ENCODE peak calls at places on chromosomes 3 and 15, in nine cellular contexts. M, E, W, R, G, O, Y, P and K are unnamed samples.

GRCh38 chr3:183527421-183527979 is 28.0 kb downstream of the KLHL6 start:
- DNase-seq in M (no peak), E (peak; percentile 73), W (no peak), R (no peak), G (no peak), O (no peak), Y (no peak), P (no peak), K (no peak)

GRCh38 chr3:105415981-105416380 is 49.3 kb downstream of the ALCAM start:
- DNase-seq in M (peak; percentile 65), E (no peak), W (no peak), R (no peak), G (no peak), O (no peak), Y (no peak), P (no peak), K (no peak)

GRCh38 chr3:89306535-89306934 is 199.1 kb downstream of the EPHA3 start:
- DNase-seq in M (no peak), E (no peak), W (no peak), R (no peak), G (no peak), O (no peak), Y (no peak), P (no peak), K (no peak)

GRCh38 chr3:10780243-10780642 is 35.8 kb upstream of the SLC6A11 start:
- DNase-seq in M (no peak), E (no peak), W (no peak), R (no peak), G (no peak), O (no peak), Y (no peak), P (no peak), K (no peak)

GRCh38 chr15:88904808-88905327 is 8.3 kb downstream of the MFGE8 start:
- DNase-seq in M (peak; percentile 70), E (peak; percentile 32), W (peak; percentile 83), R (peak; percentile 75), G (peak; percentile 79), O (peak; percentile 81), Y (peak; percentile 81), P (peak; percentile 91), K (no peak)

GRCh38 chr3:156218353-156218744 is 98.0 kb downstream of the KCNAB1 start:
- DNase-seq in M (peak; percentile 5), E (no peak), W (peak; percentile 48), R (no peak), G (no peak), O (no peak), Y (no peak), P (no peak), K (no peak)

GRCh38 chr15:64503197-64503596 is 42.8 kb downstream of the ZNF609 start:
- DNase-seq in M (peak; percentile 74), E (no peak), W (no peak), R (no peak), G (no peak), O (peak; percentile 55), Y (peak; percentile 79), P (no peak), K (no peak)

GRCh38 chr3:186143280-186143679 is 34.4 kb upstream of the ETV5 start:
- DNase-seq in M (no peak), E (no peak), W (no peak), R (no peak), G (no peak), O (no peak), Y (no peak), P (no peak), K (no peak)

GRCh38 chr3:191239439-191240035 is 40.5 kb downstream of the OSTN start:
- DNase-seq in M (no peak), E (no peak), W (no peak), R (no peak), G (no peak), O (peak; percentile 24), Y (no peak), P (no peak), K (no peak)

GRCh38 chr15:77507151-77507847 is 86.6 kb downstream of the HMG20A start:
- DNase-seq in M (no peak), E (no peak), W (no peak), R (peak; percentile 70), G (no peak), O (peak; percentile 52), Y (no peak), P (peak; percentile 88), K (no peak)

GRCh38 chr15:77504871-77505270 is 84.2 kb downstream of the HMG20A start:
- DNase-seq in M (no peak), E (no peak), W (no peak), R (no peak), G (no peak), O (no peak), Y (no peak), P (no peak), K (no peak)

GRCh38 chr15:77507911-77508310 is 87.2 kb downstream of the HMG20A start:
- DNase-seq in M (peak; percentile 59), E (no peak), W (peak; percentile 44), R (peak; percentile 84), G (no peak), O (peak; percentile 86), Y (no peak), P (peak; percentile 82), K (no peak)

GRCh38 chr15:77505556-77505955 is 84.9 kb downstream of the HMG20A start:
- DNase-seq in M (no peak), E (no peak), W (no peak), R (no peak), G (no peak), O (no peak), Y (no peak), P (no peak), K (no peak)

DNA sequence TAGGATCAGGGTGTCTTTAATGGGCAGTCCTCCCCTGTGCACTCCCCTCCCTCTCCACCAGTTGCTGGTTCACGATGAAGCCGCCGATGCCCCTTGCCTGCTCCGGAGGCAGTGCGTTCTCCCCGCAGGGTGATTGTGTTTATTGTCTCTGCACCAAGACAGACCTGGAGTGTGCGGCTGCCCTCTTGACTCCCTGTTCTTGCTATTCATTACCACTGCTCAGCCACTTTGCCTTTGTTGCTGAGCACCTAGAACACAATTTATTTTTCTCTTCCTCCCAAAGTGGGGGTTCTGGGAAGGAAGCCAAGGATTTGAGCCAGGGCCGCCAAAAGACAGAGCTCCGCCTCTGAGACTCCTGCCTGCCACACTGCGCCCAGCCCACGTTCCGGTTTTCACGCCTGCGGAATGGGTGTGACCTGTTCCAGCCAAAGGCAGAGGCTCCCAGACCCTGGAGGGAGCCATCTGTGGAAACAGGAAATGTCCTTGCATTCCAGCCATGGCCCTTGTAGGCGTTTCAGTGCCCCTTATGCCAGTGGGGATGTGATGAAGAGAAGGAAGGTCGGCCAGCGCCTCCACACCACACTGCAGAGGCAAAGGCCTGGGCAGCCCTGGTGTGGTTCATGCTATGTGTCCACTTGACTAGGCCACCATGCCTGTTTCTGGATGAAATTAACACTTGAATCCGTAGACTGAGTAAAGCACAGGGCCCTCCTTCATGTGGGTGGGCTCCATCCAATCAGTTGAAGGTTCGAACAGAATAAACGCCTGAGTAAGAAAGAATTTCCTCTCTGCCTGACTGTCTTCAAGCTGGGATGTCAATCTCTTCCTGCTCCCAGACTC is 85.8 kb downstream of the HMG20A start:
- DNase-seq in M (no peak), E (no peak), W (peak; percentile 26), R (peak; percentile 89), G (peak; percentile 64), O (peak; percentile 79), Y (no peak), P (peak; percentile 93), K (no peak)
- H3K27ac ChIP-seq in M (no peak overlapping the region), E (no peak overlapping the region), W (no peak overlapping the region), R (peak overlapping the region; percentile 90), G (peak overlapping the region; percentile 8), O (no peak overlapping the region), Y (no peak overlapping the region), P (peak overlapping the region; percentile 100), K (no peak overlapping the region)

DNA sequence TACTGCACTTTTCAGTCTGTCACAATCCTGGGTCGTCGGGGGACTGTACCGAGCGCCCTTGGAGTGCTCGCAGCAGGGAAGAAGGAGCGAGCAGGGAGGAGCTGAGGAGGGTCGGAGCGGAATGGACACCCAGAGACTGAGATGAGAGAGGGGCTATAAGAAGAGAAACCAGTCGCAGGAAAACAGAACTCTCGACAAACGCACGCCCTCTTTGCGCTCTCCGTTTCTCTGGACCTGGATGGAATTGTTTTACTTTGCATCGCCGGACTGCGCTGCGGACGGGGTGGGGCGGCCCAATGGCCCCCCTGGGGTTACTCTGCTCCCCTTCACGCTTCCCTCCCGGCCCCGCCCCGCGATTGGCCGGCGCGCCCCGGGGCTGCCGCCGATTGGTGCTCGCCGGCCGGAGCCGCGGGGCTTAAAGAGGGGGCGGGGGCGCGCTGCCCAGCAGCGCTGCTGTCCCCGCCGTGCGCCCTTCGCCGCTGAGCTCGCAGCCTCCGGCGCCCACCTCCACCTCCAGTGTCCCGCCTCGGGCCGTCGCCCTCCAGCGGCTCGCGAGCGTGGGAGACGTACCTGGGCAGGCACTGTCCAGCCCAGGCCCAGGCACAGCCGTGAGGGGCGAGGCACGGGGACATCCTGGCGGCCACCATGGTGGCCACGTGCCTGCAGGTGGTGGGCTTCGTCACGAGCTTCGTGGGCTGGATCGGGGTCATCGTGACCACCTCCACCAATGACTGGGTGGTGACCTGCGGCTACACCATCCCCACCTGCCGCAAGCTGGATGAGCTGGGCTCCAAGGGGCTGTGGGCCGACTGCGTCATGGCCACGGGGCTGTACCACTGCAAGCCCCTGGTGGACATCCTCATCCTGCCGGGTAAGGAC is at the start of gene CLDN11:
- DNase-seq in M (peak; percentile 75), E (no peak), W (no peak), R (peak; percentile 33), G (no peak), O (peak; percentile 74), Y (peak; percentile 65), P (peak; percentile 85), K (no peak)
- H3K4me3 ChIP-seq in M (peak within 1 kb of the TSS; percentile 85), E (no peak within 1 kb of the TSS), W (peak within 1 kb of the TSS; percentile 28), R (peak within 1 kb of the TSS; percentile 61), G (peak within 1 kb of the TSS; percentile 39), O (peak within 1 kb of the TSS; percentile 39), Y (peak within 1 kb of the TSS; percentile 71), P (peak within 1 kb of the TSS; percentile 49), K (no peak within 1 kb of the TSS)

GRCh38 chr15:84736375-84736774 is 12.0 kb upstream of the ZNF592 start:
- DNase-seq in M (no peak), E (peak; percentile 96), W (no peak), R (no peak), G (no peak), O (no peak), Y (no peak), P (no peak), K (no peak)

GRCh38 chr15:84740691-84741090 is 7.7 kb upstream of the ZNF592 start:
- DNase-seq in M (no peak), E (no peak), W (no peak), R (no peak), G (no peak), O (no peak), Y (no peak), P (no peak), K (no peak)

GRCh38 chr15:84731774-84732173 is 15.8 kb upstream of the SEC11A start:
- DNase-seq in M (peak; percentile 81), E (no peak), W (no peak), R (no peak), G (no peak), O (peak; percentile 84), Y (no peak), P (no peak), K (no peak)

GRCh38 chr15:84737005-84737404 is 11.4 kb upstream of the ZNF592 start:
- DNase-seq in M (no peak), E (no peak), W (no peak), R (no peak), G (no peak), O (no peak), Y (no peak), P (no peak), K (no peak)

GRCh38 chr15:84734794-84735479 is 13.5 kb upstream of the ZNF592 start:
- DNase-seq in M (peak; percentile 63), E (peak; percentile 94), W (peak; percentile 18), R (peak; percentile 32), G (no peak), O (peak; percentile 48), Y (peak; percentile 37), P (no peak), K (peak; percentile 28)
- H3K27ac ChIP-seq in M (no peak overlapping the region), E (peak overlapping the region; percentile 85), W (no peak overlapping the region), R (no peak overlapping the region), G (peak overlapping the region; percentile 39), O (peak overlapping the region; percentile 4), Y (no peak overlapping the region), P (peak overlapping the region; percentile 43), K (peak overlapping the region; percentile 40)

GRCh38 chr3:14426305-14426620 is 23.9 kb downstream of the SLC6A6 start:
- DNase-seq in M (no peak), E (no peak), W (no peak), R (no peak), G (no peak), O (no peak), Y (no peak), P (no peak), K (no peak)
- H3K4me3 ChIP-seq in M (no peak overlapping the region), E (peak overlapping the region; percentile 28), W (no peak overlapping the region), R (no peak overlapping the region), G (no peak overlapping the region), O (no peak overlapping the region), Y (no peak overlapping the region), P (no peak overlapping the region), K (no peak overlapping the region)